ENCODE peak calls at places on chromosomes 11 and 22, in seven cellular contexts. A is LoVo; G is RCC 7860; J is kidney epithelial cell; U is activated CD8-positive, alpha-beta memory T cell treated with anti-CD3 and anti-CD28 coated beads, Interleukin-2, amount 50 U/mL, for 4 hours; R is HFFc6; Q is AG10803. M is an unnamed sample.

GRCh38 chr22:30195245-30196140 is 51.1 kb downstream of the LIF start:
- DNase-seq in A (no peak), R (no peak), G (peak; percentile 79), J (no peak), U (no peak), Q (no peak), M (no peak)

GRCh38 chr11:107856981-107857517 is 1.5 kb downstream of the SLC35F2 start:
- DNase-seq in U (no peak), A (no peak), G (no peak), J (no peak), R (no peak), Q (no peak), M (no peak)

GRCh38 chr11:16468735-16469446 is 112.5 kb upstream of the SOX6 start:
- DNase-seq in U (no peak), G (no peak), J (no peak), A (no peak), R (no peak), Q (no peak), M (no peak)

GRCh38 chr11:48170840-48171233 is 45.8 kb upstream of the OR4B1 start:
- DNase-seq in U (no peak), G (no peak), J (no peak), Q (peak; percentile 86), A (no peak), R (peak; percentile 4), M (no peak)

GRCh38 chr11:107858217-107859070 is at the start of gene SLC35F2:
- DNase-seq in Q (peak; percentile 40), J (peak; percentile 48), G (peak; percentile 74), R (peak; percentile 30), U (peak; percentile 70), A (peak; percentile 84), M (peak; percentile 73)

GRCh38 chr11:35549787-35550186 is 24.4 kb upstream of the PAMR1 start:
- DNase-seq in J (peak; percentile 59), A (peak; percentile 11), G (peak; percentile 83), Q (peak; percentile 97), R (peak; percentile 97), U (no peak), M (no peak)

GRCh38 chr22:11253000-11253511 is 4274.9 kb upstream of the OR11H1 start:
- DNase-seq in J (no peak), U (no peak), A (no peak), Q (no peak), R (no peak), G (no peak), M (no peak)

GRCh38 chr22:25159028-25159427 is 40.6 kb upstream of the CRYBB3 start:
- DNase-seq in J (no peak), U (no peak), R (peak; percentile 10), Q (no peak), A (no peak), G (no peak), M (no peak)

GRCh38 chr22:50674606-50675552 is 2.3 kb downstream of the SHANK3 start:
- DNase-seq in U (peak; percentile 31), G (no peak), J (no peak), Q (peak; percentile 14), R (no peak), A (peak; percentile 85), M (peak; percentile 7)

GRCh38 chr22:37803195-37803635 is 4.5 kb upstream of the GCAT start:
- DNase-seq in G (no peak), R (no peak), Q (no peak), A (no peak), U (no peak), J (no peak), M (no peak)

GRCh38 chr22:36301851-36302250 is 48.9 kb downstream of the APOL1 start:
- DNase-seq in A (no peak), R (peak; percentile 88), G (no peak), Q (no peak), J (no peak), U (no peak), M (no peak)

GRCh38 chr22:46074771-46075551 is 75.4 kb upstream of the PPARA start:
- DNase-seq in R (no peak), J (no peak), Q (no peak), G (peak; percentile 30), A (no peak), U (no peak), M (no peak)

GRCh38 chr11:116379185-116379828 is 393.5 kb downstream of the BUD13 start:
- DNase-seq in G (no peak), A (peak; percentile 53), R (no peak), U (no peak), Q (no peak), J (no peak), M (no peak)

GRCh38 chr11:19511413-19512183 is 201.0 kb upstream of the NAV2 start:
- DNase-seq in J (no peak), R (no peak), A (no peak), Q (no peak), G (no peak), U (no peak), M (peak; percentile 29)

GRCh38 chr11:43269229-43269928 is 42.4 kb upstream of the API5 start:
- DNase-seq in Q (no peak), J (no peak), A (no peak), R (no peak), G (no peak), U (no peak), M (peak; percentile 28)

GRCh38 chr11:14809466-14809865 is 82.6 kb downstream of the CYP2R1 start:
- DNase-seq in R (no peak), Q (no peak), U (no peak), A (no peak), J (no peak), G (no peak), M (no peak)

GRCh38 chr11:70934999-70935768 is 317.2 kb downstream of the SHANK2 start:
- DNase-seq in A (no peak), R (no peak), U (no peak), G (peak; percentile 6), J (no peak), Q (no peak), M (no peak)

GRCh38 chr22:17077255-17077654 is 7.5 kb upstream of the IL17RA start:
- DNase-seq in J (no peak), Q (peak; percentile 91), R (peak; percentile 80), U (no peak), G (peak; percentile 79), A (no peak), M (no peak)

GRCh38 chr11:61725632-61726280 is 26.7 kb upstream of the MYRF start:
- DNase-seq in Q (no peak), A (no peak), J (no peak), R (no peak), G (peak; percentile 87), U (no peak), M (no peak)

GRCh38 chr11:70002433-70002832 is 75.7 kb upstream of the ANO1 start:
- DNase-seq in A (no peak), G (no peak), Q (no peak), J (no peak), U (no peak), R (no peak), M (no peak)

GRCh38 chr11:32852142-32852541 is 22.4 kb downstream of the PRRG4 start:
- DNase-seq in Q (peak; percentile 59), R (peak; percentile 40), J (no peak), A (peak; percentile 87), G (no peak), U (no peak), M (no peak)

GRCh38 chr11:34126959-34127848 is 21.8 kb downstream of the NAT10 start:
- DNase-seq in A (no peak), R (no peak), G (no peak), Q (no peak), J (no peak), U (no peak), M (no peak)

GRCh38 chr11:111097191-111097590 is 148.3 kb upstream of the POU2AF2 start:
- DNase-seq in Q (peak; percentile 17), U (no peak), R (no peak), J (no peak), A (no peak), G (no peak), M (no peak)

GRCh38 chr22:18954333-18954732 is 18.2 kb upstream of the PRODH start:
- DNase-seq in J (no peak), Q (peak; percentile 10), R (peak; percentile 38), A (peak; percentile 59), U (peak; percentile 61), G (peak; percentile 31), M (peak; percentile 49)

GRCh38 chr11:44203270-44204043 is 106.5 kb downstream of the ALX4 start:
- DNase-seq in U (no peak), J (no peak), A (no peak), G (no peak), R (no peak), Q (no peak), M (no peak)

GRCh38 chr22:46292727-46293126 is 3.9 kb upstream of the GTSE1 start:
- DNase-seq in G (no peak), R (no peak), U (no peak), A (no peak), J (no peak), Q (no peak), M (no peak)

GRCh38 chr11:27467181-27467913 is 5.2 kb downstream of the LGR4 start:
- DNase-seq in R (no peak), Q (no peak), U (no peak), G (peak; percentile 49), A (peak; percentile 72), J (no peak), M (no peak)

GRCh38 chr11:62602141-62603071 is 741 bp upstream of the MTA2 start:
- DNase-seq in R (peak; percentile 26), U (no peak), Q (peak; percentile 41), A (peak; percentile 26), J (no peak), G (no peak), M (peak; percentile 84)

GRCh38 chr22:17951315-17951714 is 73.0 kb downstream of the MICAL3 start:
- DNase-seq in G (peak; percentile 82), R (no peak), Q (no peak), J (no peak), A (no peak), U (no peak), M (no peak)

GRCh38 chr22:46783721-46784120 is 21.3 kb downstream of the TBC1D22A start:
- DNase-seq in G (no peak), Q (peak; percentile 66), J (no peak), A (no peak), R (no peak), U (no peak), M (no peak)

GRCh38 chr22:35739642-35740041 is 22.0 kb downstream of the APOL5 start:
- DNase-seq in G (no peak), R (no peak), A (no peak), U (no peak), J (no peak), Q (no peak), M (no peak)

GRCh38 chr22:47294222-47294532 is 531.7 kb downstream of the TBC1D22A start:
- DNase-seq in R (peak; percentile 32), Q (peak; percentile 70), G (peak; percentile 80), J (no peak), U (no peak), A (peak; percentile 50), M (no peak)

GRCh38 chr11:130094614-130095013 is 24.9 kb downstream of the APLP2 start:
- DNase-seq in J (no peak), Q (no peak), R (no peak), A (no peak), G (no peak), U (no peak), M (no peak)

GRCh38 chr11:8964324-8965320 is at the start of gene TMEM9B:
- DNase-seq in U (peak; percentile 77), Q (peak; percentile 81), J (peak; percentile 42), G (peak; percentile 63), R (peak; percentile 82), A (peak; percentile 89), M (peak; percentile 86)

GRCh38 chr11:70134490-70134889 is 56.4 kb downstream of the ANO1 start:
- DNase-seq in G (no peak), R (no peak), A (no peak), J (no peak), Q (no peak), U (no peak), M (no peak)

GRCh38 chr11:33804471-33804870 is 30.2 kb upstream of the FBXO3 start:
- DNase-seq in J (no peak), R (no peak), U (no peak), G (no peak), A (no peak), Q (no peak), M (no peak)

GRCh38 chr11:64229090-64229958 is 1.0 kb upstream of the DNAJC4 start:
- DNase-seq in J (no peak), A (no peak), G (no peak), Q (no peak), R (no peak), U (no peak), M (no peak)